ENCODE peak calls at places on chromosomes 5 and 9, in nine cellular contexts. R is IMR-90, T is upper lobe of right lung, M is brain microvascular endothelial cell, K is adrenal gland, Z is sigmoid colon, W is aorta, P is adipocyte, D is uterus. N is an unnamed sample.

GRCh38 chr5:99104538-99105132 is 175.8 kb upstream of the CHD1 start:
- DNase-seq in D (no peak), W (no peak), K (no peak), P (peak; percentile 76), T (no peak), Z (no peak), M (no peak), R (peak; percentile 30), N (no peak)

GRCh38 chr9:125906893-125907292 is 159.7 kb downstream of the PBX3 start:
- DNase-seq in T (no peak), K (no peak), M (no peak), Z (no peak), R (no peak), D (no peak), P (no peak), W (no peak), N (no peak)

GRCh38 chr9:94623253-94623652 is 16.1 kb downstream of the FBP1 start:
- DNase-seq in Z (no peak), P (peak; percentile 32), T (peak; percentile 73), W (no peak), M (no peak), D (no peak), K (no peak), R (no peak), N (peak; percentile 60)

GRCh38 chr5:39219433-39219832 is at the start of gene FYB1:
- DNase-seq in T (no peak), K (peak; percentile 45), P (peak; percentile 74), W (no peak), Z (peak; percentile 77), R (no peak), M (no peak), D (peak; percentile 50), N (peak; percentile 71)

GRCh38 chr9:116181853-116182610 is 28.4 kb downstream of the PAPPA start:
- DNase-seq in T (no peak), P (peak; percentile 53), D (no peak), M (no peak), Z (no peak), K (no peak), R (peak; percentile 51), W (no peak), N (no peak)

GRCh38 chr9:71941998-71942567 is 30.6 kb downstream of the C9orf85 start:
- DNase-seq in R (peak; percentile 12), Z (no peak), T (no peak), P (peak; percentile 29), M (no peak), D (no peak), W (no peak), K (no peak), N (no peak)

GRCh38 chr5:113218200-113218599 is 216.6 kb downstream of the TSSK1B start:
- DNase-seq in D (no peak), W (no peak), P (no peak), Z (no peak), K (no peak), R (no peak), T (no peak), M (no peak), N (no peak)

GRCh38 chr5:141488591-141489478 is at the start of gene PCDHGC5:
- DNase-seq in W (no peak), T (no peak), M (peak; percentile 51), D (no peak), K (peak; percentile 59), Z (no peak), R (peak; percentile 87), P (peak; percentile 60), N (no peak)

GRCh38 chr9:109109962-109110325 is 9.8 kb downstream of the TMEM245 start:
- DNase-seq in K (no peak), W (no peak), P (peak; percentile 60), T (no peak), Z (no peak), R (no peak), D (no peak), M (no peak), N (no peak)

GRCh38 chr9:27467486-27467885 is 56.6 kb upstream of the IFNK start:
- DNase-seq in P (no peak), D (no peak), M (no peak), Z (no peak), R (no peak), W (no peak), K (no peak), T (no peak), N (no peak)

GRCh38 chr5:177537389-177538361 is 16.7 kb downstream of the FAM193B start:
- DNase-seq in Z (peak; percentile 85), W (peak; percentile 92), M (peak; percentile 78), P (peak; percentile 86), D (peak; percentile 68), T (no peak), R (peak; percentile 95), K (peak; percentile 64), N (no peak)

GRCh38 chr9:114243240-114243639 is 79.7 kb upstream of the ORM1 start:
- DNase-seq in T (no peak), Z (no peak), P (no peak), R (no peak), K (no peak), D (no peak), W (no peak), M (no peak), N (no peak)

GRCh38 chr9:120735415-120736126 is 21.3 kb upstream of the MEGF9 start:
- DNase-seq in K (no peak), T (peak; percentile 87), Z (no peak), W (no peak), R (peak; percentile 75), M (no peak), P (peak; percentile 74), D (no peak), N (peak; percentile 83)

GRCh38 chr5:136025900-136026299 is 2.9 kb upstream of the TGFBI start:
- DNase-seq in D (peak; percentile 59), P (peak; percentile 67), Z (peak; percentile 77), T (no peak), M (no peak), R (peak; percentile 51), W (no peak), K (peak; percentile 41), N (no peak)

GRCh38 chr5:10836991-10837390 is 76.0 kb upstream of the DAP start:
- DNase-seq in M (peak; percentile 91), D (no peak), W (no peak), T (no peak), R (peak; percentile 83), K (no peak), P (no peak), Z (no peak), N (no peak)

GRCh38 chr9:134500931-134501265 is 140.7 kb upstream of the COL5A1 start:
- DNase-seq in R (no peak), Z (peak; percentile 44), M (no peak), K (no peak), D (no peak), W (no peak), T (peak; percentile 60), P (no peak), N (no peak)

GRCh38 chr9:69898714-69899209 is 78.1 kb downstream of the CFAP95 start:
- DNase-seq in K (no peak), W (no peak), P (peak; percentile 69), Z (no peak), D (no peak), R (peak; percentile 92), T (no peak), M (peak; percentile 74), N (no peak)

DNA sequence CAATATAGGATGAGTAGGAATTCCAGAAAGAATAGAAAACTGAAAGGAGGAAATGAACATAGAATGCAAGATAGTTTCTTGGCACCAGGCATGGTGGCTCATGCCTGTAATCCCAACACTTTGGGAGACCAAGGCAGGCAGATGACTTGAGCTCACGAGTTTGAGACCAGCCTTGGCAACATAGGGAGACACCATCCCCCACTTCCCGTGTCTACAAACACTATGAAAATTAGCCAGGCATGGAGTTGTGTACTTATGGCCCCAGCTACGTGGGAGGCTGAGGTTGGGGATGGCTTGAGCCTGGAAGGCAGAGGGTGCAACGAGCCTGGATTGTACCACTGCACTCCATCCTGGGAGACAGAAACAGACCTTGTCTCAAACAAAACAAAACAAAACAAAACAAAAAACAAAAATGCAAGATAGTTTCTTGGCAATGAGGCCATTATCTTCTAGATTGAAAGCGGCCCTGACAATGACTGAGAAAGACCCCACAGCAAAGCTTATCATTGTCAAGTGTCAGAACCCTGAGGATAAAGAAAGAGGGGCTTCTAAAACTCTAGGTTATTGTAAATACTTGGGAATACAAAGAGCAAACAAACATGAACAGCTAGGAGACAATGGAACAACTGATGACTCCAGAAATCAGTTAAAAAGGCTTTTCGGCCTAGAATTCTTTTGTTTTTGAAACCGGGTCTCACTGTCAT is 9.2 kb downstream of the SQSTM1 start:
- DNase-seq in P (no peak), W (no peak), D (no peak), M (no peak), T (no peak), R (no peak), Z (no peak), K (no peak), N (no peak)
- H3K36me3 ChIP-seq in P (peaks cover 94% of the 10 kb centered on the region), W (peaks cover 7% of the 10 kb centered on the region), D (no peaks in the 10 kb centered on the region), M (peaks cover 96% of the 10 kb centered on the region), T (peaks cover 94% of the 10 kb centered on the region), R (peaks cover 83% of the 10 kb centered on the region), Z (peaks cover 97% of the 10 kb centered on the region), K (no peaks in the 10 kb centered on the region), N (peaks cover 97% of the 10 kb centered on the region)

GRCh38 chr9:18775969-18776368 is 257.0 kb downstream of the SAXO1 start:
- DNase-seq in W (no peak), P (no peak), D (no peak), M (no peak), Z (no peak), R (no peak), T (no peak), K (no peak), N (no peak)

GRCh38 chr9:18776836-18777820 is 255.9 kb downstream of the SAXO1 start:
- DNase-seq in P (no peak), Z (peak; percentile 64), W (peak; percentile 70), M (no peak), D (no peak), T (peak; percentile 60), R (no peak), K (no peak), N (no peak)

GRCh38 chr9:18778846-18779245 is 254.2 kb downstream of the SAXO1 start:
- DNase-seq in Z (no peak), R (no peak), W (no peak), P (no peak), K (no peak), T (no peak), D (no peak), M (no peak), N (no peak)
- H3K36me3 ChIP-seq in Z (no peaks in the 10 kb centered on the region), R (no peaks in the 10 kb centered on the region), W (peaks cover 2% of the 10 kb centered on the region), P (peaks cover 17% of the 10 kb centered on the region), K (no peaks in the 10 kb centered on the region), T (no peaks in the 10 kb centered on the region), D (no peaks in the 10 kb centered on the region), M (peaks cover 15% of the 10 kb centered on the region), N (no peaks in the 10 kb centered on the region)

GRCh38 chr5:151184316-151185042 is 26.9 kb upstream of the ANXA6 start:
- DNase-seq in T (no peak), P (no peak), Z (no peak), W (no peak), K (no peak), R (no peak), D (no peak), M (no peak), N (no peak)
- H3K36me3 ChIP-seq in T (peaks cover 55% of the 10 kb centered on the region), P (peaks cover 53% of the 10 kb centered on the region), Z (peaks cover 84% of the 10 kb centered on the region), W (no peaks in the 10 kb centered on the region), K (no peaks in the 10 kb centered on the region), R (no peaks in the 10 kb centered on the region), D (no peaks in the 10 kb centered on the region), M (no peaks in the 10 kb centered on the region), N (peaks cover 65% of the 10 kb centered on the region)

DNA sequence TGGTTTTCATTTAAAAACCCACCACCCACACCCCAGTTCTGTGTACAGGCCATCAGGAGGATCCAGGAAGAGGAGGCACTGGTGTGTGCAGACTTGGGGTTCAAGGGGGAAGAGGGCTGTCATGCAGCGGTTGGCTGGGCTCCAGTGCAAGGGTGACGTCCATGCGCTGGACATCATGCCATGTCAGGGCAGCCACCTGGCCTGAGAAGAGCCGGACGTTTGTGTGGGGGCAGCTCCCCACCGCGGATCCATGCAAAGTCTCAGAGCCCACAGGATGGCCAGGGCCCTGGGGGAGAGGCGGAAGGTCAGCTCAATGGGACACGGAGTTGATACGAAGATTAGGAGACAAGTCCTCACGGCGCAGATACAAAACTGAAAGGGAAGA is 11.1 kb downstream of the BRD9 start:
- DNase-seq in D (no peak), T (no peak), W (peak; percentile 64), R (no peak), Z (peak; percentile 53), M (no peak), P (no peak), K (no peak), N (no peak)
- H3K36me3 ChIP-seq in D (no peaks in the 10 kb centered on the region), T (peaks cover 73% of the 10 kb centered on the region), W (no peaks in the 10 kb centered on the region), R (peaks cover 73% of the 10 kb centered on the region), Z (peaks cover 80% of the 10 kb centered on the region), M (peaks cover 63% of the 10 kb centered on the region), P (peaks cover 70% of the 10 kb centered on the region), K (no peaks in the 10 kb centered on the region), N (peaks cover 76% of the 10 kb centered on the region)